ENCODE peak calls at places on chromosomes 7 and 10, in nine cellular contexts. Y, L, I, K, P, J, X, W and H are unnamed samples.

GRCh38 chr10:124267231-124267885 is 151.4 kb downstream of the OAT start:
- DNase-seq in Y (no peak), L (no peak), I (peak), K (no peak), P (no peak), J (no peak), X (no peak), W (no peak), H (no peak)

GRCh38 chr7:105268511-105269392 is 120.0 kb downstream of the SRPK2 start:
- DNase-seq in Y (no peak), L (no peak), I (peak), K (peak), P (peak), J (no peak), X (peak), W (no peak), H (peak)

GRCh38 chr10:9038146-9038714 is 983.7 kb downstream of the GATA3 start:
- DNase-seq in Y (no peak), L (no peak), I (no peak), K (no peak), P (no peak), J (no peak), X (no peak), W (no peak), H (peak)

GRCh38 chr7:94094298-94094697 is 90.1 kb upstream of the BET1 start:
- DNase-seq in Y (no peak), L (no peak), I (no peak), K (no peak), P (no peak), J (no peak), X (no peak), W (no peak), H (no peak)

GRCh38 chr7:84047085-84047484 is 147.5 kb downstream of the SEMA3A start:
- DNase-seq in Y (no peak), L (no peak), I (no peak), K (no peak), P (no peak), J (no peak), X (no peak), W (no peak), H (no peak)

GRCh38 chr10:59212399-59212798 is 36.0 kb downstream of the PHYHIPL start:
- DNase-seq in Y (no peak), L (no peak), I (no peak), K (no peak), P (no peak), J (no peak), X (no peak), W (no peak), H (no peak)

GRCh38 chr10:117005454-117006055 is 568 bp upstream of the SHTN1 start:
- DNase-seq in Y (no peak), L (peak), I (no peak), K (peak), P (peak), J (no peak), X (peak), W (no peak), H (no peak)

GRCh38 chr7:41967156-41967555 is 264.3 kb upstream of the INHBA start:
- DNase-seq in Y (no peak), L (no peak), I (no peak), K (no peak), P (no peak), J (no peak), X (no peak), W (no peak), H (no peak)

GRCh38 chr10:35925511-35925910 is 283.4 kb upstream of the FZD8 start:
- DNase-seq in Y (no peak), L (peak), I (no peak), K (no peak), P (no peak), J (no peak), X (no peak), W (peak), H (no peak)

GRCh38 chr7:70446448-70447143 is 685.3 kb upstream of the GALNT17 start:
- DNase-seq in Y (no peak), L (no peak), I (no peak), K (no peak), P (no peak), J (no peak), X (no peak), W (no peak), H (no peak)

GRCh38 chr10:13306103-13306502 is 6.2 kb upstream of the PHYH start:
- DNase-seq in Y (no peak), L (no peak), I (no peak), K (no peak), P (no peak), J (no peak), X (no peak), W (no peak), H (no peak)

DNA sequence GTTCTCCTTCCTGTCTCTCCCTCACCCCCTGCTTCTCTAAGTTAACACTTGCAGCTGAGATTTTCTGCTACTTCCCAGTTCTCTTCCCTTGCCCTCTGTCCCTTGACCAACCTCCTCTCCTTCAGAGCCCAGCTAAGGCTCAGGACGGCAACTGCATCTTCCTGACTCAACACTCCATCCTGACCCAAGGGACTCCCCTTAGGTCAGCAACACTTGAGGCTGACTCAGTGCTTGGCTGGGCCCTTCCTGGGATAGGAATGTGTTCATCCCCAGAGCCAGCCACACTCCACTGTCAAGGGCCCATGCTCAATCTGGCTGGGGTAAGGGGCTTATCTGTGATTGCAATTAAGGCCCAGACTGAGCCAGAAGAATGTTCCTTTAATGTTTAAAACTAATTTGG is 3.4 kb downstream of the CALHM2 start:
- DNase-seq in Y (no peak), L (no peak), I (no peak), K (no peak), P (no peak), J (no peak), X (no peak), W (no peak), H (no peak)
- TF ChIP-seq POLR2AphosphoS5 in Y (peak), L (no peak), I (no peak), K (no peak), P (no peak), J (no peak), X (no peak), W (peak), H (no peak)

GRCh38 chr10:119078422-119079179 is 2.0 kb downstream of the EIF3A start:
- DNase-seq in Y (no peak), L (no peak), I (no peak), K (no peak), P (no peak), J (no peak), X (no peak), W (no peak), H (no peak)
- H3K27ac ChIP-seq in Y (no peak), L (peak), I (no peak), K (peak), P (peak), J (no peak), X (no peak), W (peak), H (peak)

DNA sequence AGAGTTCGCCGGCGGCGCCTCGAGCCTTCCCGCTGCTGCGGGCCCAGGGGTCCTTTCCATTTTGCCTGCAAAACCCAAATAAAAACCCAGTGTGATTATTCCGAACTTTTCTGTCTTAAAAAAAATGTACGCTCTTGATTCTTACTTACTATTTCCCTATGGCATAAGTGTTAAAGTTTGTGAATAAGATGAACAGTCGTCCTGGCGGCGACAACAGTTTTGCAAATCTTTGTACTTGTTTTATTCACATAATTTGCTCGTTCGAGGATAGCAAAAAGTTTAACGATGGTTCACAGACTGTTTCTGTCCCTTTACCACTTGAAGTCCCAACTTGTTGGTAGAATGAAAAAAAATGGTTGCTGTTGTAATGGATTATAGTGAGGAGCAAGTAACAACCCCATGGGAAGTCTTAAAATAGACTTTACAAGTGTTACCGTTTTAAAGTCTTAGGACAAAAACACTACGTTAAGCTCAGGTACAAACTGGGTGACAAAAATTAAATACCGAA is 482 bp downstream of the LSM8 start:
- DNase-seq in Y (no peak), L (no peak), I (peak), K (no peak), P (no peak), J (no peak), X (no peak), W (no peak), H (no peak)
- TF ChIP-seq POLR2AphosphoS5 in Y (no peak), L (no peak), I (no peak), K (no peak), P (no peak), J (no peak), X (no peak), W (no peak), H (no peak)

GRCh38 chr10:3484306-3485187 is 300.5 kb downstream of the KLF6 start:
- DNase-seq in Y (no peak), L (no peak), I (no peak), K (no peak), P (no peak), J (no peak), X (no peak), W (no peak), H (no peak)
- H3K27ac ChIP-seq in Y (no peak), L (no peak), I (no peak), K (no peak), P (no peak), J (peak), X (no peak), W (peak), H (no peak)

DNA sequence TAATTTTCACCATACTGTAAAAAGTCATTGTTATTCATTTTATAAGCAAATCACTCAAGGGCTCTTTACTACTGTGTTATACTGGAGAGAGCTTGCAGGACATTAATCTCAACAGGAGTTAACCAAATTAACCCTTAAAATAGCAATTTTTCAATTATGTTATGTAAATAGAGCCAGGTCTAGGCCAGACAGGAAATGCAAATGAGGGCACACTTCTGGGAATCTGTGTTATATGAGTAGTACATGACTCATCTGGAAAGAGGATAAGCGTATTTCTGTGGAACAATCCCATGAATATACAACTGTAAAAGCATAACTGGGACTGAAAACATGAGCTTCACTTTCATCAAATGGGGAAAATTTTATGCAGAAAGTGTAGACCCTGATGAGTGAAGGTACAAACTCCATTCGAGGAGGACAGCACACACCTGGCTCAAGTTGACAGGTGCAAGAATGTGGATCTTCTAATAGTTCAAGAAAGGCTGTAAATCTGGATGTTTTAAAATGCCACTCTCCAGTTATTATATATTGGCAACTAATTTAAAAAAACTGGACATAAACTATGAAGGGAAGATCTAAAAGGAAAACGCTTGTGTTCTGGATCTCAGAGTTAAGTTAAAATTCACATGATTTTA is 75.3 kb downstream of the ANK3 start:
- DNase-seq in Y (no peak), L (no peak), I (no peak), K (no peak), P (peak), J (no peak), X (no peak), W (no peak), H (no peak)
- TF ChIP-seq POLR2AphosphoS5 in Y (no peak), L (no peak), I (no peak), K (no peak), P (no peak), J (no peak), X (no peak), W (no peak), H (no peak)

DNA sequence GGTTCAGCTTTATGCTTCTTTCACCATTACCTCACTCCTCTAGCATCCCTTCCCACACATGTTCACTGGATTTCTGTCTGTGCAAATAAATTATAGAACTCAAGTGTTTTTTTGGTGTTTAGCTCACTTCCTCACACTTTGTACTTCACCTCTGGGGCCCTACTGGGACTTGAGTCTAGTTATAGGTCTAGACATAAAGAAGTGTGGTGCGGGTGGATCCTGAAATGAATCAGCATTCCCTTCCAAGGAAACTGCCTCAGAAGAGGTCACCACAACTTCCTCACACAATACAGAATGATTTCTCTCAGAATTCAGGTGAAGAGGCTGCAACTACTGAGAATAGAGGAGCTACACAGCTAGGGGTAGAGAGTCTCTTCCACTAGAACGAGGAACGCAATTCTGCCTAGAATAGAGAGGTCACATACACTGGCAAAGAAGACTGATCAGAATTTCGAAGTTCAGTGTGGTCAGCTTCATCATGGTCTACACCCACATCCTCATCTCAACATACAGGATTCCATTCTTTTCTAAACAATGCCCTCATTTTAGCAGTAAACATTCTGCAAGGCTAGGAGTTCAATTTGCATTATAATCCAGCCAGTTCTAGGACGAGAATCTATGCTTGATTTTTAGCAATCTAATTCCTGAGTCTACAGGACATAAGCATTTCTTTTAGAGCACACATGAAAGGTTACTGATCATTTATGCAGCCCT is 938.7 kb upstream of the PHF14 start:
- DNase-seq in Y (no peak), L (peak), I (no peak), K (no peak), P (no peak), J (no peak), X (no peak), W (no peak), H (no peak)
- H3K27ac ChIP-seq in Y (no peak), L (no peak), I (peak), K (no peak), P (no peak), J (no peak), X (no peak), W (no peak), H (no peak)

GRCh38 chr7:148049068-148049467 is 541.5 kb upstream of the C7orf33 start:
- DNase-seq in Y (no peak), L (no peak), I (no peak), K (no peak), P (no peak), J (no peak), X (no peak), W (no peak), H (no peak)

GRCh38 chr7:148042935-148043334 is 547.6 kb upstream of the C7orf33 start:
- DNase-seq in Y (no peak), L (no peak), I (no peak), K (no peak), P (no peak), J (no peak), X (no peak), W (no peak), H (no peak)

GRCh38 chr7:148044173-148044572 is 546.4 kb upstream of the C7orf33 start:
- DNase-seq in Y (no peak), L (no peak), I (no peak), K (no peak), P (no peak), J (no peak), X (no peak), W (no peak), H (no peak)

GRCh38 chr7:148050492-148051158 is 539.9 kb upstream of the C7orf33 start:
- DNase-seq in Y (no peak), L (no peak), I (no peak), K (no peak), P (no peak), J (no peak), X (no peak), W (no peak), H (no peak)

DNA sequence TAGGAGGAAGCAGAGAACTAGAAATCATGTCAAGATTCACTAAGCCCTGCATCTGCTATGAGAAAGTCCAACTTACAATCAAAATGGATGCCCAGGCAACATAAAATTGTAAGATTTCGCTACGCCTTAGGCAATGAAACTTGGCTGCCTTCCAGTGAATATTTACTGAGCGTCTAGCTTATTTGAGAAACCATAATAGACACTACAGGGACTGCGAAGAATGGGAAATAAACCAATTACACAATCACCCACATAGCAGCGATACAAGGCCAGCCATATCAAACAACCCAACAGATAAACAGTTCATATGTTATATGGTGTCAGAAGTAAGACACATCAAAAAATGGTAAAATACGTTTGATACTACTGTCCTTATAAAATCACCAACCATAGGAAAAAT is 545.0 kb upstream of the C7orf33 start:
- DNase-seq in Y (no peak), L (no peak), I (no peak), K (no peak), P (no peak), J (no peak), X (no peak), W (no peak), H (no peak)
- TF ChIP-seq POLR2AphosphoS5 in Y (no peak), L (no peak), I (no peak), K (no peak), P (no peak), J (no peak), X (no peak), W (no peak), H (no peak)